ENCODE peak calls at places on chromosome 3, in nine cellular contexts. One of them, this sample, is unnamed. For H3K27me3 and H3K36me3, the result is how much of the 10 kb centered on the place peaks cover.

GRCh38 chr3:169432692-169433432 is 230.7 kb downstream of the MECOM start:
- DNase-seq in stomach: peak
- DNase-seq in prostate gland: no peak
- DNase-seq in transverse colon: no peak
- DNase-seq in heart left ventricle: no peak
- DNase-seq in HCT116: no peak
- DNase-seq in tibial nerve: no peak
- DNase-seq in HepG2: no peak
- DNase-seq in endothelial cell of umbilical vein: peak
- DNase-seq in this sample: no peak

GRCh38 chr3:128123231-128123537 is 428 bp downstream of the RUVBL1 start:
- DNase-seq in stomach: no peak
- DNase-seq in transverse colon: no peak
- DNase-seq in heart left ventricle: no peak
- DNase-seq in HepG2: no peak
- DNase-seq in endothelial cell of umbilical vein: peak
- DNase-seq in prostate gland: no peak
- DNase-seq in HCT116: no peak
- DNase-seq in tibial nerve: no peak
- DNase-seq in this sample: no peak

GRCh38 chr3:117752984-117753717 is 1043.6 kb downstream of the TUSC7 start:
- DNase-seq in stomach: no peak
- DNase-seq in tibial nerve: no peak
- DNase-seq in endothelial cell of umbilical vein: no peak
- DNase-seq in prostate gland: no peak
- DNase-seq in transverse colon: no peak
- DNase-seq in heart left ventricle: no peak
- DNase-seq in HCT116: no peak
- DNase-seq in HepG2: no peak
- DNase-seq in this sample: no peak

GRCh38 chr3:125119752-125120369 is 64.1 kb upstream of the HEG1 start:
- DNase-seq in transverse colon: no peak
- DNase-seq in HCT116: no peak
- DNase-seq in prostate gland: no peak
- DNase-seq in HepG2: no peak
- DNase-seq in tibial nerve: no peak
- DNase-seq in heart left ventricle: no peak
- DNase-seq in endothelial cell of umbilical vein: no peak
- DNase-seq in stomach: no peak
- DNase-seq in this sample: no peak

GRCh38 chr3:105731686-105732085 is 137.1 kb downstream of the CBLB start:
- DNase-seq in HepG2: no peak
- DNase-seq in stomach: no peak
- DNase-seq in prostate gland: no peak
- DNase-seq in endothelial cell of umbilical vein: no peak
- DNase-seq in heart left ventricle: no peak
- DNase-seq in tibial nerve: no peak
- DNase-seq in transverse colon: no peak
- DNase-seq in HCT116: no peak
- DNase-seq in this sample: no peak

GRCh38 chr3:24533557-24534193 is 39.0 kb upstream of the THRB start:
- DNase-seq in endothelial cell of umbilical vein: no peak
- DNase-seq in heart left ventricle: no peak
- DNase-seq in transverse colon: no peak
- DNase-seq in prostate gland: no peak
- DNase-seq in tibial nerve: no peak
- DNase-seq in HepG2: no peak
- DNase-seq in HCT116: no peak
- DNase-seq in stomach: no peak
- DNase-seq in this sample: no peak

GRCh38 chr3:56799251-56799882 is 2.4 kb downstream of the ARHGEF3 start:
- DNase-seq in prostate gland: peak
- DNase-seq in HepG2: peak
- DNase-seq in stomach: no peak
- DNase-seq in tibial nerve: no peak
- DNase-seq in endothelial cell of umbilical vein: peak
- DNase-seq in HCT116: peak
- DNase-seq in heart left ventricle: no peak
- DNase-seq in transverse colon: no peak
- DNase-seq in this sample: no peak

GRCh38 chr3:153173758-153174516 is 11.9 kb downstream of the RAP2B start:
- DNase-seq in HepG2: peak
- DNase-seq in heart left ventricle: no peak
- DNase-seq in HCT116: peak
- DNase-seq in transverse colon: no peak
- DNase-seq in tibial nerve: no peak
- DNase-seq in stomach: no peak
- DNase-seq in endothelial cell of umbilical vein: no peak
- DNase-seq in prostate gland: no peak
- DNase-seq in this sample: no peak

GRCh38 chr3:12479919-12480425 is 4.3 kb upstream of the TSEN2 start:
- DNase-seq in endothelial cell of umbilical vein: peak
- DNase-seq in heart left ventricle: no peak
- DNase-seq in tibial nerve: no peak
- DNase-seq in stomach: peak
- DNase-seq in HepG2: peak
- DNase-seq in HCT116: peak
- DNase-seq in transverse colon: peak
- DNase-seq in prostate gland: no peak
- DNase-seq in this sample: no peak

GRCh38 chr3:156160653-156161052 is 40.3 kb downstream of the KCNAB1 start:
- DNase-seq in stomach: no peak
- DNase-seq in prostate gland: no peak
- DNase-seq in HCT116: no peak
- DNase-seq in transverse colon: no peak
- DNase-seq in heart left ventricle: no peak
- DNase-seq in endothelial cell of umbilical vein: peak
- DNase-seq in HepG2: no peak
- DNase-seq in tibial nerve: no peak
- DNase-seq in this sample: no peak

GRCh38 chr3:36907911-36908646 is 36.8 kb downstream of the TRANK1 start:
- DNase-seq in tibial nerve: peak
- DNase-seq in heart left ventricle: peak
- DNase-seq in transverse colon: peak
- DNase-seq in stomach: peak
- DNase-seq in endothelial cell of umbilical vein: peak
- DNase-seq in HCT116: no peak
- DNase-seq in prostate gland: peak
- DNase-seq in HepG2: peak
- DNase-seq in this sample: no peak

GRCh38 chr3:185317674-185318073 is 45.3 kb upstream of the MAP3K13 start:
- DNase-seq in tibial nerve: no peak
- DNase-seq in HepG2: peak
- DNase-seq in endothelial cell of umbilical vein: no peak
- DNase-seq in stomach: no peak
- DNase-seq in heart left ventricle: no peak
- DNase-seq in prostate gland: no peak
- DNase-seq in HCT116: no peak
- DNase-seq in transverse colon: no peak
- DNase-seq in this sample: no peak

DNA sequence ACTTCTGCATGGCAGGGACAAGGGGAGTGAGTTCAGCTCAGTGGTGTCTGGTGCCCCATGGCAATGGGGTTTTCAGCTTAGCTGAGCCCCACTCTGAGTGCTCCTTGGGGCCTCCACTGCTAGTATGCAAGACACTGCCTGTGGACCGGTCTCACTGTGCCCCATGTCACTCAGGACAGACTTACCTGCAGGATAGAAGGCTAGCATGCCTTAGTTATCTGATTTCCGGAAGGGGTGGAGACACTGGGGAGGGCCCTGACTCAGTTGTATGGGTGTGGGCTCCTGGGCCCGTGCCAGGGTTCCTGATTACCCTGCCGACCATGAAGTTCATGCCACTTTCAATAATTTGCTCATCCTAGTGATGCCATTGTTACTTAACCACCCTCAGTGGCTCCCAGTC is 4.3 kb upstream of the SLC6A20 start:
- DNase-seq in heart left ventricle: no peak
- DNase-seq in endothelial cell of umbilical vein: no peak
- DNase-seq in HepG2: no peak
- DNase-seq in tibial nerve: no peak
- DNase-seq in prostate gland: no peak
- DNase-seq in HCT116: no peak
- DNase-seq in transverse colon: peak
- DNase-seq in stomach: peak
- DNase-seq in this sample: no peak
- TF ChIP-seq POLR2A in heart left ventricle: no peak
- TF ChIP-seq POLR2A in endothelial cell of umbilical vein: no peak
- TF ChIP-seq POLR2A in HepG2: no peak
- TF ChIP-seq POLR2A in tibial nerve: no peak
- TF ChIP-seq POLR2A in prostate gland: no peak
- TF ChIP-seq POLR2A in HCT116: no peak
- TF ChIP-seq POLR2A in transverse colon: no peak
- TF ChIP-seq POLR2A in stomach: no peak
- TF ChIP-seq POLR2A in this sample: no peak

GRCh38 chr3:133893683-133894333 is 1.9 kb downstream of the RAB6B start:
- DNase-seq in HCT116: no peak
- DNase-seq in tibial nerve: no peak
- DNase-seq in transverse colon: no peak
- DNase-seq in heart left ventricle: no peak
- DNase-seq in HepG2: no peak
- DNase-seq in stomach: no peak
- DNase-seq in prostate gland: no peak
- DNase-seq in endothelial cell of umbilical vein: no peak
- DNase-seq in this sample: no peak
- H3K27me3 ChIP-seq in HCT116: under half
- H3K27me3 ChIP-seq in tibial nerve: under half
- H3K27me3 ChIP-seq in transverse colon: under half
- H3K27me3 ChIP-seq in heart left ventricle: under half
- H3K27me3 ChIP-seq in HepG2: half or more
- H3K27me3 ChIP-seq in stomach: under half
- H3K27me3 ChIP-seq in prostate gland: under half
- H3K27me3 ChIP-seq in endothelial cell of umbilical vein: under half
- H3K27me3 ChIP-seq in this sample: under half

GRCh38 chr3:194647747-194648146 is 14.5 kb upstream of the TMEM44 start:
- DNase-seq in prostate gland: no peak
- DNase-seq in heart left ventricle: no peak
- DNase-seq in transverse colon: no peak
- DNase-seq in tibial nerve: no peak
- DNase-seq in HepG2: no peak
- DNase-seq in stomach: no peak
- DNase-seq in HCT116: no peak
- DNase-seq in endothelial cell of umbilical vein: no peak
- DNase-seq in this sample: no peak
- H3K36me3 ChIP-seq in prostate gland: under half
- H3K36me3 ChIP-seq in heart left ventricle: half or more
- H3K36me3 ChIP-seq in transverse colon: half or more
- H3K36me3 ChIP-seq in tibial nerve: under half
- H3K36me3 ChIP-seq in HepG2: under half
- H3K36me3 ChIP-seq in stomach: half or more
- H3K36me3 ChIP-seq in HCT116: under half
- H3K36me3 ChIP-seq in endothelial cell of umbilical vein: under half
- H3K36me3 ChIP-seq in this sample: half or more

DNA sequence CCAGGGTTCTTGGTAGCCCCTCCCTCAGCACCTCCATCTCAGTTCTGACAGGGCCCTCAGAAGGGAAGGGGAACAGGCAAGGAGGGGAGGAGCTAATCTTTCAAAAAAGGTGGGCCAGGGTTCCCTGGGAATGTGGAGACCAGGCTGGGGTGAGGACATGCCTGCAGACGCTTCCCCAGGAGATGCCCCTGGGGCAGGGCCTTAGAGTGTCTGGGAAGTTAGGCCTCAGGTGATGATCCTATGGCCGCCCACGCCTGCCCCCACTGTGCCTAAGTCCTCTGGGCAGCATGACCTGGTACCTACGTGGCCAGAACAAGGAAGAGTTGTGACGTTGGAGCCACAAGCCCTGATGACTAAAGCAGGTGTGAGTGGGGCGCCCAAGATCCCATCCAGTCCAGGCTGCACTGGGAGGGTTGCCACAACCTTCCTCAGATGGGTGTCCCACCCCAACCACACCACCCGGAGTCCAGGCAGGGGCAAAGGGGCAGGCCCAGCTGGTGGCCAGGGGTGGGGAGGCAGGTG is 3.9 kb upstream of the SEMA3B start:
- DNase-seq in prostate gland: no peak
- DNase-seq in tibial nerve: no peak
- DNase-seq in heart left ventricle: no peak
- DNase-seq in endothelial cell of umbilical vein: no peak
- DNase-seq in HepG2: no peak
- DNase-seq in transverse colon: peak
- DNase-seq in HCT116: peak
- DNase-seq in stomach: no peak
- DNase-seq in this sample: no peak
- TF ChIP-seq POLR2A in prostate gland: no peak
- TF ChIP-seq POLR2A in tibial nerve: no peak
- TF ChIP-seq POLR2A in heart left ventricle: no peak
- TF ChIP-seq POLR2A in endothelial cell of umbilical vein: no peak
- TF ChIP-seq POLR2A in HepG2: peak
- TF ChIP-seq POLR2A in transverse colon: no peak
- TF ChIP-seq POLR2A in HCT116: no peak
- TF ChIP-seq POLR2A in stomach: no peak
- TF ChIP-seq POLR2A in this sample: no peak

GRCh38 chr3:13791501-13792490 is 88.1 kb downstream of the WNT7A start:
- DNase-seq in endothelial cell of umbilical vein: no peak
- DNase-seq in stomach: no peak
- DNase-seq in transverse colon: no peak
- DNase-seq in HepG2: no peak
- DNase-seq in heart left ventricle: no peak
- DNase-seq in prostate gland: no peak
- DNase-seq in HCT116: no peak
- DNase-seq in tibial nerve: no peak
- DNase-seq in this sample: no peak

GRCh38 chr3:13790376-13791219 is 89.3 kb downstream of the WNT7A start:
- DNase-seq in tibial nerve: no peak
- DNase-seq in transverse colon: no peak
- DNase-seq in endothelial cell of umbilical vein: no peak
- DNase-seq in heart left ventricle: no peak
- DNase-seq in HepG2: no peak
- DNase-seq in stomach: no peak
- DNase-seq in prostate gland: no peak
- DNase-seq in HCT116: no peak
- DNase-seq in this sample: no peak

GRCh38 chr3:13795816-13796215 is 84.1 kb downstream of the WNT7A start:
- DNase-seq in HepG2: no peak
- DNase-seq in transverse colon: no peak
- DNase-seq in heart left ventricle: no peak
- DNase-seq in tibial nerve: no peak
- DNase-seq in stomach: no peak
- DNase-seq in endothelial cell of umbilical vein: no peak
- DNase-seq in prostate gland: no peak
- DNase-seq in HCT116: no peak
- DNase-seq in this sample: no peak

GRCh38 chr3:13793451-13793850 is 86.4 kb downstream of the WNT7A start:
- DNase-seq in heart left ventricle: no peak
- DNase-seq in HepG2: no peak
- DNase-seq in tibial nerve: no peak
- DNase-seq in prostate gland: no peak
- DNase-seq in endothelial cell of umbilical vein: no peak
- DNase-seq in HCT116: no peak
- DNase-seq in transverse colon: no peak
- DNase-seq in stomach: no peak
- DNase-seq in this sample: no peak

GRCh38 chr3:13792512-13793347 is 87.1 kb downstream of the WNT7A start:
- DNase-seq in heart left ventricle: no peak
- DNase-seq in HepG2: no peak
- DNase-seq in endothelial cell of umbilical vein: no peak
- DNase-seq in prostate gland: no peak
- DNase-seq in transverse colon: no peak
- DNase-seq in stomach: no peak
- DNase-seq in tibial nerve: no peak
- DNase-seq in HCT116: no peak
- DNase-seq in this sample: no peak
- H3K27me3 ChIP-seq in heart left ventricle: half or more
- H3K27me3 ChIP-seq in HepG2: half or more
- H3K27me3 ChIP-seq in endothelial cell of umbilical vein: under half
- H3K27me3 ChIP-seq in prostate gland: under half
- H3K27me3 ChIP-seq in transverse colon: under half
- H3K27me3 ChIP-seq in stomach: under half
- H3K27me3 ChIP-seq in tibial nerve: under half
- H3K27me3 ChIP-seq in HCT116: under half
- H3K27me3 ChIP-seq in this sample: under half

This sample was measured in gastrocnemius medialis.